ENCODE peak calls at places on chromosomes 7 and 10, in six cellular contexts. J is transverse colon, D is small intestine, U is spleen, Y is Caco-2, H is upper lobe of right lung. B is an unnamed sample. For H3K4me1 and H3K9me3, the result is how much of the 10 kb centered on the place peaks cover.

GRCh38 chr7:64959072-64959747 is 31.6 kb downstream of the ZNF117 start:
- DNase-seq in J (no peak), D (no peak), U (no peak), Y (no peak), H (no peak), B (no peak)

GRCh38 chr7:156460861-156461632 is 179.5 kb upstream of the RNF32 start:
- DNase-seq in J (no peak), D (no peak), U (no peak), Y (no peak), H (no peak), B (no peak)

GRCh38 chr10:96651998-96652431 is 65.2 kb upstream of the TM9SF3 start:
- DNase-seq in J (peak), D (no peak), U (peak), Y (no peak), H (no peak), B (no peak)

GRCh38 chr10:58409956-58410610 is 24.9 kb downstream of the TFAM start:
- DNase-seq in J (no peak), D (no peak), U (no peak), Y (no peak), H (no peak), B (no peak)

GRCh38 chr10:119940487-119940886 is 48.0 kb downstream of the SEC23IP start:
- DNase-seq in J (no peak), D (no peak), U (no peak), Y (no peak), H (no peak), B (no peak)

GRCh38 chr10:58919927-58920654 is 256.4 kb upstream of the PHYHIPL start:
- DNase-seq in J (no peak), D (no peak), U (no peak), Y (no peak), H (no peak), B (no peak)

GRCh38 chr10:74932648-74933047 is 106.2 kb downstream of the KAT6B start:
- DNase-seq in J (peak), D (no peak), U (no peak), Y (no peak), H (no peak), B (no peak)

GRCh38 chr10:7553531-7553930 is 113.2 kb downstream of the ITIH5 start:
- DNase-seq in J (no peak), D (no peak), U (no peak), Y (no peak), H (no peak), B (no peak)

GRCh38 chr10:70568781-70569495 is 33.6 kb downstream of the PRF1 start:
- DNase-seq in J (no peak), D (no peak), U (no peak), Y (no peak), H (no peak), B (no peak)

GRCh38 chr10:35089641-35090161 is 440 bp downstream of the CUL2 start:
- DNase-seq in J (no peak), D (peak), U (no peak), Y (peak), H (no peak), B (peak)

GRCh38 chr10:12419279-12419847 is 70.0 kb downstream of the CAMK1D start:
- DNase-seq in J (no peak), D (no peak), U (peak), Y (no peak), H (no peak), B (peak)

GRCh38 chr10:59240581-59241183 is 64.2 kb downstream of the PHYHIPL start:
- DNase-seq in J (no peak), D (peak), U (no peak), Y (peak), H (no peak), B (no peak)

GRCh38 chr7:33155811-33156210 is 26.4 kb downstream of the BBS9 start:
- DNase-seq in J (no peak), D (no peak), U (no peak), Y (no peak), H (no peak), B (no peak)

GRCh38 chr7:35839860-35840854 is 39.3 kb downstream of the SEPTIN7 start:
- DNase-seq in J (no peak), D (no peak), U (no peak), Y (no peak), H (no peak), B (no peak)

GRCh38 chr10:79184141-79184625 is 115.4 kb downstream of the ZMIZ1 start:
- DNase-seq in J (no peak), D (peak), U (no peak), Y (peak), H (no peak), B (no peak)

GRCh38 chr10:115417585-115418265 is 324.6 kb downstream of the ATRNL1 start:
- DNase-seq in J (peak), D (peak), U (no peak), Y (peak), H (no peak), B (peak)

GRCh38 chr7:122262246-122262645 is 42.3 kb downstream of the FEZF1 start:
- DNase-seq in J (no peak), D (no peak), U (no peak), Y (peak), H (no peak), B (no peak)

GRCh38 chr10:78572565-78572964 is 496.2 kb upstream of the ZMIZ1 start:
- DNase-seq in J (no peak), D (peak), U (no peak), Y (no peak), H (no peak), B (no peak)

GRCh38 chr10:71878327-71879034 is 27.4 kb upstream of the PSAP start:
- DNase-seq in J (no peak), D (no peak), U (peak), Y (no peak), H (no peak), B (no peak)

GRCh38 chr7:151866761-151867650 is 9.9 kb downstream of the PRKAG2 start:
- DNase-seq in J (no peak), D (no peak), U (peak), Y (no peak), H (peak), B (no peak)

GRCh38 chr7:82124445-82124844 is 319.1 kb downstream of the CACNA2D1 start:
- DNase-seq in J (no peak), D (no peak), U (no peak), Y (no peak), H (no peak), B (no peak)

GRCh38 chr10:132575320-132576201 is 38.0 kb downstream of the INPP5A start:
- DNase-seq in J (no peak), D (peak), U (no peak), Y (peak), H (no peak), B (no peak)

GRCh38 chr10:6642881-6643280 is 62.8 kb upstream of the PRKCQ start:
- DNase-seq in J (no peak), D (no peak), U (no peak), Y (no peak), H (no peak), B (no peak)

GRCh38 chr7:79982151-79982770 is 152.4 kb upstream of the GNAI1 start:
- DNase-seq in J (no peak), D (no peak), U (no peak), Y (no peak), H (no peak), B (no peak)

GRCh38 chr10:132560248-132560731 is 22.7 kb downstream of the INPP5A start:
- DNase-seq in J (no peak), D (no peak), U (peak), Y (no peak), H (no peak), B (no peak)

GRCh38 chr10:104077282-104078151 is 8.2 kb downstream of the COL17A1 start:
- DNase-seq in J (no peak), D (no peak), U (no peak), Y (no peak), H (no peak), B (no peak)

GRCh38 chr7:28672397-28672797 is 260.1 kb downstream of the CREB5 start:
- DNase-seq in J (no peak), D (no peak), U (no peak), Y (no peak), H (no peak), B (no peak)

GRCh38 chr10:4353964-4354363 is 472.0 kb upstream of the AKR1E2 start:
- DNase-seq in J (no peak), D (no peak), U (no peak), Y (no peak), H (no peak), B (no peak)

GRCh38 chr7:150993511-150993910 is 2.7 kb downstream of the NOS3 start:
- DNase-seq in J (no peak), D (no peak), U (peak), Y (no peak), H (no peak), B (no peak)

GRCh38 chr10:86687750-86688149 is 19.4 kb downstream of the LDB3 start:
- DNase-seq in J (no peak), D (no peak), U (no peak), Y (no peak), H (no peak), B (no peak)

GRCh38 chr10:88232978-88233537 is 350.1 kb downstream of the RNLS start:
- DNase-seq in J (no peak), D (no peak), U (no peak), Y (no peak), H (no peak), B (no peak)

GRCh38 chr10:124569623-124570470 is 108.2 kb downstream of the LHPP start:
- DNase-seq in J (no peak), D (no peak), U (peak), Y (no peak), H (peak), B (no peak)

GRCh38 chr7:46397591-46397990 is 476.5 kb upstream of the IGFBP3 start:
- DNase-seq in J (no peak), D (no peak), U (no peak), Y (peak), H (no peak), B (no peak)

GRCh38 chr10:11225935-11226334 is 208.3 kb downstream of the CELF2 start:
- DNase-seq in J (peak), D (peak), U (peak), Y (no peak), H (no peak), B (peak)
- H3K4me1 ChIP-seq in J (under half), D (under half), U (under half), Y (under half), H (under half), B (half or more)

DNA sequence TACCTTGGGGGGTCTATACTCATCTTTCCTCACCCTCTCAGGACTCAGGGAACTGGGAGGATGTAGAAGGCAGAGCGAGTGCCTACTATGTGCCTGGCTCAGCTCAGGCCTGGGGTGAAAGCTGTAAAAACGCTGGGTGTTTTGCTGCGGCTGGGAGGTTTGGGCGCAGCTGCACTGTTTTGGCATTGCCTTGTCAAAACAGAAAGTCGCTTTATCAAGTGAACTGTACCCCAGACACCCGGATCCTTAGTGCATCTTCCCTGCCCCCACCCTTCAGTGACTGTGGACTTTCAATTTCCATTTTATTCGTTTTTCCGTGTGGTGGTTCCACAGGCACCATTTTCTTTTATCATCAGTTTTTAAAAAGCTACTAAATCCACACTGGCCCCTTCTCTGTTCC is 86.7 kb upstream of the ZNF716 start:
- DNase-seq in J (no peak), D (no peak), U (no peak), Y (no peak), H (no peak), B (no peak)
- H3K9me3 ChIP-seq in J (under half), D (under half), U (half or more), Y (under half), H (under half), B (under half)

DNA sequence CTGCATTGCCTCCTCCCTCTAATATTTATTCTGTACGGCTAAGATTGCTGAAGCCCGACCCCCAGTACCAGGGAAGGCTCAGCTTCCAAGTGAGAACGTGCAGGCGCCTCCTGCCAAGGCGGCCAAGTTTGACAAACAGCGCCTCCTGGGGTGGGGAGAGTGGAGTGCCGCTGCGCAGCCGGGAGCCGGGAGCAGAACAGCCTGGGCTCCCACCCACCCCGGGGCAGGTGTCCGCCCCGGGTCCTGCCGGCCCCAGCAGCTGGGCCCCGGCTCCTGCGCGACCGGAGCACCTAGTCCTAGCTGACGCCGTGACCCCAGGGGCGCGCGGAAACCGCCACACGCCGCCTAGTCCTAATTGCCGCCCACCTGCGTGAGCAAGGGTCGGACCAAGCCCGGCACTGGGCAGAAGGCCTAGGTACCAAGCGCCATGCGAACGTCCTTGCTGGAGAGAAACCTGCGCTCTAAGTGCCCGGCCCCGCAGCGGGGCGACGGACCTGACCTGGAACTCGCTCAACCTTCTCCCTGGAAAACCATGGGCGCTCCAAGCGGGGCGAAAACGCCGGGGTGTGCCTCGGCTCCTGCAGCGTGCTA is 5.0 kb upstream of the EBF3 start:
- DNase-seq in J (no peak), D (peak), U (peak), Y (no peak), H (no peak), B (peak)
- H3K4me3 ChIP-seq in J (no peak), D (no peak), U (no peak), Y (no peak), H (no peak), B (no peak)

DNA sequence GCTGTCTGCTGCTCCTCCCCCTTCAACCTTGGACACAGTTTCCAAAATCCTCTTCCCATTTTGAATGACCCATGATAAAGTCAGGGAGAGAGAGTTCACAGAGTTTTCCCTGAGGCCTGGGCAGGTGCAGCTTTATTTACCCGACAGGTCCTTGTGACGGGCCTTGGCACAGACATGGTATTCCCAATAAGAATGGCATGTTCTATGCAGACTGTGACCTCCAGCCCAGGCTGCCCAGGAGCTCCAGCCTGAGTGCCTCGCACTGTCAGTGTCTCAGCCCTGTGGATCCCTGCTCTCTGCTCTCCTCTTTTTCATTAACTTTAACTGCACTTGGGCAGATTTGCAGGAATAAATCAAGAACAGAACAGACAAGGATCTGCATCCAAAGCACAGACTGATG is 225.6 kb downstream of the WDR11 start:
- DNase-seq in J (no peak), D (no peak), U (no peak), Y (no peak), H (peak), B (no peak)
- H3K4me1 ChIP-seq in J (under half), D (under half), U (under half), Y (half or more), H (under half), B (under half)

DNA sequence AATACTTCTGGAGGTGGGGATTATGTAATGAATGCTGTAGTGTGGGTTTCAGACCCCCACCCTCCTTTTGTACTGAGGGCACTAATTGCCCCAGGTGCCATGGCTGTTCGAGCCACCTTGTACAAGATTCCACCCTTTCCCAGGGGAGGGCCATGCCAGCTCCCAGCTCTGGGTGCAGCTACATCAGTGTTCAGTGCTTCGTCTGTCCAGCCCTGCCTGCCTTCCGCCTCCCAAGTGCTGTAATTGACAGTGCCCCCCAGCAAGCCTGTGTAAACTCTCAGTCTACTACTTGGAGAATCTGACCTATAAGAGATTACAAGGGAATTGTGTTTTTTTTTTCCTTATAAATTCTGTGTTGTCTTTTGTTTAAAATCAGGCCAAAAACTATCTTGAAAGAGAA is 33.0 kb downstream of the GTF2I start:
- DNase-seq in J (no peak), D (no peak), U (no peak), Y (no peak), H (no peak), B (no peak)
- H3K9me3 ChIP-seq in J (under half), D (under half), U (under half), Y (under half), H (under half), B (under half)

DNA sequence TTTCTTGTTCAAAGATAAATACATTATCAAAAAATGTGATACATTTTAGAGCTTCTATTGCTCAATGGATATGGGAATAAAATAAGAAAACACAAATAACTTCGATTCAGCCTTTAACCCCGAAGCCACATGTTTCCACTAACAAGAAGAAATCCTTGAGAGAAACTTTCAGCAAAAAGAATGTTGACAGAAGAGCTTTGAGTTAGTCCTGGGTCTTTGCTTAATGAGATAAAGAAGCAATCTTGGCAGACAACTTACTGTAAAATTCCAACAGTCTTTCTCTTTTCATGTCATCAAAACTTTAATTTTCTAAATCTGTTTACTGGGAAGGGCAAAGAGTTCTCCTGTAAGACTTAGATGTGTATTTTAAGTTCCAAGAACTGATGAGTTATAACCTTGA is 810.2 kb downstream of the CNTNAP2 start:
- DNase-seq in J (no peak), D (no peak), U (no peak), Y (no peak), H (no peak), B (no peak)
- H3K4me3 ChIP-seq in J (no peak), D (no peak), U (no peak), Y (no peak), H (no peak), B (no peak)

DNA sequence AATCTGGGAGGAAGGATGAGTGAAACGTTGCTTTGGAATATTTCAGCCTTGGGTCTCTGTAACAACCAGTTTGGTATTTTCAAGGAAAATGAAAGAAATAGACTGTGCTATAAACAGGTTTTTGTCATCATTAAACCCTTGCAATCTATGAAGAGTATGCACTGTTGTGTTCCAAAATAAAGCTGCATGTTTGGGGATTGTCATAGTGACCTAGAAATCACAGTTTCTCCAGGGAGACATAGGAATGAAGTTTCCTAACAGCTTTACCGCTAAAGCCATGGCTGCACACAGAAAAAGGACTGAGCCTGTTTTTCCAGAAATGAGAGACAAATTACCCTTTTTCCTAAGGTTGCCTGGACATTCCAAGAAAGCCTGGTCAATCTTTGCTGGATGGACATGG is 60.7 kb upstream of the HABP2 start:
- DNase-seq in J (no peak), D (no peak), U (no peak), Y (no peak), H (no peak), B (no peak)
- H3K4me1 ChIP-seq in J (under half), D (under half), U (under half), Y (under half), H (under half), B (under half)

B was measured in CD4-positive, CD25-positive, alpha-beta regulatory T cell.